ENCODE peak calls at places on chromosomes 5 and 9, in four cellular contexts. One of them, this sample, is unnamed.

GRCh38 chr5:7589800-7590199 is 193.9 kb downstream of the ADCY2 start:
- DNase-seq in brain pericyte: no peak
- DNase-seq in posterior cingulate gyrus: no peak
- DNase-seq in brain microvascular endothelial cell: no peak
- DNase-seq in this sample: no peak

GRCh38 chr9:78871452-78872331 is 574.8 kb downstream of the PSAT1 start:
- DNase-seq in brain pericyte: no peak
- DNase-seq in posterior cingulate gyrus: no peak
- DNase-seq in brain microvascular endothelial cell: peak; percentile 80
- DNase-seq in this sample: no peak

GRCh38 chr5:149826574-149826973 is 96.5 kb downstream of the PPARGC1B start:
- DNase-seq in brain pericyte: no peak
- DNase-seq in posterior cingulate gyrus: no peak
- DNase-seq in brain microvascular endothelial cell: no peak
- DNase-seq in this sample: no peak

GRCh38 chr5:103407399-103407798 is 148.8 kb downstream of the MACIR start:
- DNase-seq in brain pericyte: no peak
- DNase-seq in posterior cingulate gyrus: no peak
- DNase-seq in brain microvascular endothelial cell: no peak
- DNase-seq in this sample: no peak

GRCh38 chr9:77909306-77909705 is 122.3 kb downstream of the GNAQ start:
- DNase-seq in brain pericyte: no peak
- DNase-seq in posterior cingulate gyrus: no peak
- DNase-seq in brain microvascular endothelial cell: no peak
- DNase-seq in this sample: peak; percentile 47

GRCh38 chr9:31799953-31800609 is 584.4 kb upstream of the ACO1 start:
- DNase-seq in brain pericyte: no peak
- DNase-seq in posterior cingulate gyrus: no peak
- DNase-seq in brain microvascular endothelial cell: peak; percentile 11
- DNase-seq in this sample: peak; percentile 2

GRCh38 chr9:2809692-2810423 is 34.0 kb downstream of the PUM3 start:
- DNase-seq in brain pericyte: no peak
- DNase-seq in posterior cingulate gyrus: no peak
- DNase-seq in brain microvascular endothelial cell: peak; percentile 93
- DNase-seq in this sample: no peak

GRCh38 chr9:137366891-137367381 is 56.0 kb downstream of the EXD3 start:
- DNase-seq in brain pericyte: no peak
- DNase-seq in posterior cingulate gyrus: no peak
- DNase-seq in brain microvascular endothelial cell: no peak
- DNase-seq in this sample: no peak

GRCh38 chr9:89137548-89138462 is 40.8 kb downstream of the SHC3 start:
- DNase-seq in brain pericyte: peak; percentile 25
- DNase-seq in posterior cingulate gyrus: peak; percentile 30
- DNase-seq in brain microvascular endothelial cell: peak; percentile 96
- DNase-seq in this sample: no peak

GRCh38 chr5:139110526-139111168 is 87.5 kb downstream of the SIL1 start:
- DNase-seq in brain pericyte: no peak
- DNase-seq in posterior cingulate gyrus: no peak
- DNase-seq in brain microvascular endothelial cell: no peak
- DNase-seq in this sample: no peak

GRCh38 chr5:158883502-158883901 is 216.2 kb downstream of the EBF1 start:
- DNase-seq in brain pericyte: no peak
- DNase-seq in posterior cingulate gyrus: no peak
- DNase-seq in brain microvascular endothelial cell: no peak
- DNase-seq in this sample: no peak

GRCh38 chr5:18281947-18282557 is 647.8 kb downstream of the TAF11L14 start:
- DNase-seq in brain pericyte: peak; percentile 5
- DNase-seq in posterior cingulate gyrus: no peak
- DNase-seq in brain microvascular endothelial cell: peak; percentile 27
- DNase-seq in this sample: no peak

GRCh38 chr5:158477214-158477613 is 618.3 kb upstream of the CLINT1 start:
- DNase-seq in brain pericyte: no peak
- DNase-seq in posterior cingulate gyrus: no peak
- DNase-seq in brain microvascular endothelial cell: no peak
- DNase-seq in this sample: no peak

GRCh38 chr9:7613931-7614330 is 185.6 kb downstream of the DMAC1 start:
- DNase-seq in brain pericyte: no peak
- DNase-seq in posterior cingulate gyrus: no peak
- DNase-seq in brain microvascular endothelial cell: no peak
- DNase-seq in this sample: peak; percentile 29

GRCh38 chr5:179344301-179345178 is 721 bp downstream of the ADAMTS2 start:
- DNase-seq in brain pericyte: no peak
- DNase-seq in posterior cingulate gyrus: no peak
- DNase-seq in brain microvascular endothelial cell: no peak
- DNase-seq in this sample: no peak

GRCh38 chr9:88387733-88388202 is 476 bp upstream of the SPIN1 start:
- DNase-seq in brain pericyte: peak; percentile 30
- DNase-seq in posterior cingulate gyrus: peak; percentile 52
- DNase-seq in brain microvascular endothelial cell: peak; percentile 53
- DNase-seq in this sample: peak; percentile 60

GRCh38 chr5:82952326-82952725 is 124.9 kb downstream of the TMEM167A start:
- DNase-seq in brain pericyte: no peak
- DNase-seq in posterior cingulate gyrus: no peak
- DNase-seq in brain microvascular endothelial cell: no peak
- DNase-seq in this sample: no peak

GRCh38 chr9:94034511-94034910 is 49.8 kb upstream of the PTPDC1 start:
- DNase-seq in brain pericyte: no peak
- DNase-seq in posterior cingulate gyrus: no peak
- DNase-seq in brain microvascular endothelial cell: no peak
- DNase-seq in this sample: no peak

GRCh38 chr5:96930058-96930457 is 5.8 kb upstream of the LNPEP start:
- DNase-seq in brain pericyte: no peak
- DNase-seq in posterior cingulate gyrus: no peak
- DNase-seq in brain microvascular endothelial cell: peak; percentile 72
- DNase-seq in this sample: no peak

GRCh38 chr9:97293207-97293721 is 14.2 kb upstream of the CCDC180 start:
- DNase-seq in brain pericyte: peak; percentile 26
- DNase-seq in posterior cingulate gyrus: no peak
- DNase-seq in brain microvascular endothelial cell: peak; percentile 41
- DNase-seq in this sample: no peak

GRCh38 chr9:135156525-135157510 is 69.3 kb downstream of the OLFM1 start:
- DNase-seq in brain pericyte: no peak
- DNase-seq in posterior cingulate gyrus: no peak
- DNase-seq in brain microvascular endothelial cell: no peak
- DNase-seq in this sample: no peak

GRCh38 chr5:55104036-55104767 is 1.8 kb downstream of the GZMA start:
- DNase-seq in brain pericyte: no peak
- DNase-seq in posterior cingulate gyrus: no peak
- DNase-seq in brain microvascular endothelial cell: no peak
- DNase-seq in this sample: no peak

GRCh38 chr5:7714119-7714518 is 136.8 kb downstream of the CFAP90 start:
- DNase-seq in brain pericyte: no peak
- DNase-seq in posterior cingulate gyrus: no peak
- DNase-seq in brain microvascular endothelial cell: no peak
- DNase-seq in this sample: no peak

GRCh38 chr9:129283290-129283691 is 105.2 kb upstream of the IER5L start:
- DNase-seq in brain pericyte: no peak
- DNase-seq in posterior cingulate gyrus: no peak
- DNase-seq in brain microvascular endothelial cell: no peak
- DNase-seq in this sample: no peak

GRCh38 chr5:179288101-179288808 is 57.0 kb downstream of the ADAMTS2 start:
- DNase-seq in brain pericyte: no peak
- DNase-seq in posterior cingulate gyrus: no peak
- DNase-seq in brain microvascular endothelial cell: no peak
- DNase-seq in this sample: no peak

GRCh38 chr5:72523960-72524582 is 16.9 kb upstream of the ZNF366 start:
- DNase-seq in brain pericyte: no peak
- DNase-seq in posterior cingulate gyrus: no peak
- DNase-seq in brain microvascular endothelial cell: peak; percentile 61
- DNase-seq in this sample: no peak

GRCh38 chr5:54656261-54656728 is 138.7 kb downstream of the SNX18 start:
- DNase-seq in brain pericyte: no peak
- DNase-seq in posterior cingulate gyrus: no peak
- DNase-seq in brain microvascular endothelial cell: no peak
- DNase-seq in this sample: no peak

GRCh38 chr5:143837306-143837848 is 25.4 kb downstream of the HMHB1 start:
- DNase-seq in brain pericyte: peak; percentile 75
- DNase-seq in posterior cingulate gyrus: no peak
- DNase-seq in brain microvascular endothelial cell: peak; percentile 14
- DNase-seq in this sample: no peak

GRCh38 chr9:92725726-92726125 is 38.9 kb downstream of the BICD2 start:
- DNase-seq in brain pericyte: no peak
- DNase-seq in posterior cingulate gyrus: no peak
- DNase-seq in brain microvascular endothelial cell: no peak
- DNase-seq in this sample: no peak

GRCh38 chr9:1939466-1939865 is 75.7 kb upstream of the SMARCA2 start:
- DNase-seq in brain pericyte: no peak
- DNase-seq in posterior cingulate gyrus: no peak
- DNase-seq in brain microvascular endothelial cell: no peak
- DNase-seq in this sample: no peak

This sample was measured in central memory CD4-positive, alpha-beta T cell.